ENCODE peak calls at places on chromosomes 7 and 10, in six cellular contexts. R, E, P, N, M and B are unnamed samples.
A peak's percentile ranks its signal among the peaks of the same experiment; 100 is the strongest.

GRCh38 chr10:102643346-102644065 is 773 bp upstream of the TRIM8 start:
- DNase-seq in M (peak; percentile 69), N (peak; percentile 61), E (no peak), P (no peak), R (peak; percentile 51), B (peak; percentile 59)

GRCh38 chr10:32031920-32032319 is 24.3 kb downstream of the KIF5B start:
- DNase-seq in M (no peak), N (no peak), R (no peak), E (no peak), P (no peak), B (no peak)

GRCh38 chr10:59340279-59340678 is 22.1 kb downstream of the FAM13C start:
- DNase-seq in E (no peak), N (no peak), R (no peak), P (no peak), M (no peak), B (no peak)

GRCh38 chr7:30886608-30887011 is 25.0 kb upstream of the AQP1 start:
- DNase-seq in R (no peak), N (no peak), M (no peak), E (no peak), P (no peak), B (no peak)

GRCh38 chr10:27072436-27073114 is 27.7 kb downstream of the ANKRD26 start:
- DNase-seq in P (no peak), E (no peak), N (no peak), M (peak; percentile 16), R (no peak), B (no peak)

GRCh38 chr7:82194011-82194410 is 249.6 kb downstream of the CACNA2D1 start:
- DNase-seq in P (no peak), R (no peak), E (no peak), N (peak; percentile 66), M (no peak), B (no peak)

GRCh38 chr10:30378607-30379006 is 29.5 kb upstream of the MTPAP start:
- DNase-seq in R (no peak), N (peak; percentile 10), E (no peak), P (no peak), M (no peak), B (no peak)

GRCh38 chr10:98038333-98038732 is 7.9 kb upstream of the CRTAC1 start:
- DNase-seq in N (no peak), R (no peak), E (no peak), M (no peak), P (no peak), B (no peak)

GRCh38 chr7:135774284-135774683 is 25.7 kb upstream of the FAM180A start:
- DNase-seq in M (no peak), P (peak; percentile 29), E (no peak), R (peak; percentile 52), N (peak; percentile 88), B (no peak)

GRCh38 chr10:124221356-124222297 is 128.2 kb upstream of the CHST15 start:
- DNase-seq in M (peak; percentile 27), R (no peak), P (no peak), N (peak; percentile 11), E (no peak), B (peak; percentile 64)

GRCh38 chr7:26457702-26458327 is 166.2 kb downstream of the SNX10 start:
- DNase-seq in E (no peak), P (no peak), N (no peak), R (no peak), M (no peak), B (no peak)

GRCh38 chr7:36303202-36304098 is 86.2 kb upstream of the ANLN start:
- DNase-seq in N (peak; percentile 90), M (no peak), E (no peak), R (peak; percentile 66), P (peak; percentile 66), B (no peak)

GRCh38 chr7:68722044-68722443 is 876.2 kb upstream of the AUTS2 start:
- DNase-seq in N (no peak), P (no peak), R (no peak), E (no peak), M (no peak), B (no peak)

GRCh38 chr10:47378606-47379444 is 5.3 kb downstream of the ZNF488 start:
- DNase-seq in N (peak; percentile 15), R (no peak), P (no peak), E (peak; percentile 27), M (no peak), B (no peak)

GRCh38 chr7:66957595-66958290 is 36.7 kb downstream of the TMEM248 start:
- DNase-seq in M (no peak), N (no peak), P (no peak), E (no peak), R (no peak), B (no peak)

GRCh38 chr7:47672267-47672920 is 90.5 kb upstream of the TNS3 start:
- DNase-seq in M (no peak), P (no peak), N (no peak), R (no peak), E (no peak), B (peak; percentile 26)

GRCh38 chr10:106978746-106979145 is 185.8 kb downstream of the SORCS1 start:
- DNase-seq in R (no peak), N (no peak), E (no peak), P (no peak), M (no peak), B (no peak)

GRCh38 chr10:59311025-59311424 is 51.3 kb downstream of the FAM13C start:
- DNase-seq in P (no peak), R (no peak), M (no peak), N (no peak), E (no peak), B (no peak)

GRCh38 chr10:58319599-58319998 is 15.2 kb upstream of the UBE2D1 start:
- DNase-seq in E (no peak), R (no peak), P (no peak), M (no peak), N (no peak), B (no peak)

GRCh38 chr10:59904431-59905065 is 1.8 kb downstream of the CCDC6 start:
- DNase-seq in R (no peak), E (no peak), N (no peak), P (no peak), M (no peak), B (no peak)

GRCh38 chr10:4790045-4790444 is 36.0 kb upstream of the AKR1E2 start:
- DNase-seq in M (no peak), P (no peak), E (no peak), N (no peak), R (no peak), B (no peak)

GRCh38 chr10:49083256-49083655 is 32.1 kb downstream of the VSTM4 start:
- DNase-seq in E (no peak), N (no peak), P (no peak), R (no peak), M (no peak), B (no peak)

GRCh38 chr7:159094030-159094740 is 50.5 kb downstream of the VIPR2 start:
- DNase-seq in R (no peak), N (no peak), P (no peak), M (no peak), E (no peak), B (no peak)

GRCh38 chr10:13913890-13914289 is 327.1 kb downstream of the PRPF18 start:
- DNase-seq in N (no peak), M (no peak), E (no peak), P (no peak), R (no peak), B (peak; percentile 73)

GRCh38 chr7:28102778-28103177 is 77.8 kb downstream of the JAZF1 start:
- DNase-seq in N (peak; percentile 20), R (peak; percentile 28), M (no peak), P (no peak), E (no peak), B (no peak)

GRCh38 chr7:85274452-85274851 is 87.6 kb upstream of the SEMA3D start:
- DNase-seq in P (no peak), M (no peak), E (no peak), R (no peak), N (no peak), B (no peak)

GRCh38 chr7:155456772-155457543 is 971 bp upstream of the EN2 start:
- DNase-seq in P (no peak), M (no peak), N (peak; percentile 41), E (no peak), R (peak; percentile 91), B (no peak)

DNA sequence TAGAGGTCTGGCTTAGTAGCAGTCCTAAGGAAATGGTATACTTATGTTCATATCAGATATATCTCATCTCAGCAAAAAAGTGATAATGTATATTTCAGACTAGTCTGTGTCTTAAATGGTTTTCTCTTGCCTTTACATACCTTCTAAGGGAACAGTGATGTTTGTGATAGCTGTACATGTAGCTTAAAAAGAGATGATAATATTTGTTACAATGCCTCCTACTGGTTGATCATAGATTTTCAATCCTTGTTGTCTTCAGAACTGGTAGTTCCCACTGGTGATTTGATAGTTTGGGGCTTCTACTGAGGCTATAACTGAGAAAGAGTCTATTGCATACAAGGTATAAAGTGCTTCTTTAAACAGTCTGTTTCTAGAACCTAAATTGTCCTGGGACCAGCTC is 90.1 kb downstream of the BTRC start:
- DNase-seq in P (no peak), R (peak; percentile 14), E (no peak), M (no peak), N (peak; percentile 33), B (no peak)
- TF ChIP-seq CTCF in P (peak; percentile 43), R (peak; percentile 52), E (no peak), M (peak; percentile 42), N (peak; percentile 23), B (peak; percentile 33)

GRCh38 chr7:79453558-79454324 is at the start of gene MAGI2:
- DNase-seq in N (peak; percentile 43), E (no peak), P (peak; percentile 66), R (no peak), M (no peak), B (no peak)
- H3K4me3 ChIP-seq in N (peak within 1 kb of the TSS; percentile 80), E (peak within 1 kb of the TSS; percentile 63), P (peak within 1 kb of the TSS; percentile 80), R (peak within 1 kb of the TSS; percentile 85), M (no peak within 1 kb of the TSS), B (no peak within 1 kb of the TSS)

GRCh38 chr10:35575640-35576039 is 29.5 kb upstream of the GJD4 start:
- DNase-seq in P (no peak), N (no peak), E (no peak), M (no peak), R (no peak), B (no peak)

GRCh38 chr10:35573786-35574185 is 31.4 kb upstream of the GJD4 start:
- DNase-seq in E (no peak), N (no peak), R (no peak), P (no peak), M (no peak), B (no peak)

GRCh38 chr10:35572583-35572982 is 32.6 kb upstream of the GJD4 start:
- DNase-seq in M (no peak), N (no peak), P (no peak), R (no peak), E (no peak), B (no peak)

GRCh38 chr10:35576730-35577129 is 28.4 kb upstream of the GJD4 start:
- DNase-seq in R (no peak), P (no peak), M (no peak), E (no peak), N (no peak), B (no peak)

GRCh38 chr10:35574924-35575352 is 30.2 kb upstream of the GJD4 start:
- DNase-seq in R (no peak), N (no peak), E (no peak), P (peak; percentile 56), M (no peak), B (no peak)
- TF ChIP-seq CTCF in R (no peak), N (no peak), E (no peak), P (peak; percentile 56), M (peak; percentile 49), B (peak; percentile 14)

DNA sequence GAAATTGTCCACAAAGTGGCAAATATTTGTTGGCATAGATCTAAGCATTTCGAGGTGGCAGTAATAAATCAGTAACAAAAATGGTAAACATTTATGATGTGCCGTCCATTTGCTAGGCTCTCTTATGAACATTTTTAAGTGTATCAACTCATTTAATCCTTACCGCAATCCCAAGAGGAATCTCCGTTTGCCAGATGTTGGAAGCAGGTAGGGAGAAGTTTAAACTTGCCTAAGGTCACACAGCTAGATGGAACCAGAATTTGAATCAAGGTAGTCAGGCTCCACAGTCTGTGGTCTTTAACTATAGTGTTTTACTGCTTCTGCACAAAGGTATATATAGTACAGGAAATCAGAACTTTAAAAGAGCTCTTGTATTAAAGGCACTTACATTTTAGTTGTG is 2.6 kb downstream of the MKLN1 start:
- DNase-seq in R (no peak), P (no peak), N (peak; percentile 38), E (no peak), M (no peak), B (no peak)
- H3K4me3 ChIP-seq in R (peak overlapping the region; percentile 91), P (no peak overlapping the region), N (peak overlapping the region; percentile 2), E (no peak overlapping the region), M (peak overlapping the region; percentile 92), B (no peak overlapping the region)